ENCODE peak calls at places on chromosome 6, in five cellular contexts. One of them, this sample, is unnamed.

GRCh38 chr6:35677456-35677855 is 11.3 kb downstream of the FKBP5 start:
- DNase-seq in Right ventricle myocardium superior: no peak
- DNase-seq in iris pigment epithelial cell: no peak
- DNase-seq in fibroblast of lung: no peak
- DNase-seq in H54: no peak
- DNase-seq in this sample: no peak

GRCh38 chr6:112311950-112312547 is 35.1 kb upstream of the RFPL4B start:
- DNase-seq in Right ventricle myocardium superior: no peak
- DNase-seq in iris pigment epithelial cell: no peak
- DNase-seq in fibroblast of lung: no peak
- DNase-seq in H54: no peak
- DNase-seq in this sample: peak

GRCh38 chr6:151098166-151098565 is 141.6 kb upstream of the AKAP12 start:
- DNase-seq in Right ventricle myocardium superior: no peak
- DNase-seq in iris pigment epithelial cell: no peak
- DNase-seq in fibroblast of lung: peak
- DNase-seq in H54: no peak
- DNase-seq in this sample: no peak

GRCh38 chr6:169829786-169830185 is 78.4 kb downstream of the ERMARD start:
- DNase-seq in Right ventricle myocardium superior: no peak
- DNase-seq in iris pigment epithelial cell: no peak
- DNase-seq in fibroblast of lung: no peak
- DNase-seq in H54: no peak
- DNase-seq in this sample: no peak

GRCh38 chr6:7542878-7543394 is 1.5 kb downstream of the DSP start:
- DNase-seq in Right ventricle myocardium superior: peak
- DNase-seq in iris pigment epithelial cell: no peak
- DNase-seq in fibroblast of lung: peak
- DNase-seq in H54: no peak
- DNase-seq in this sample: no peak

GRCh38 chr6:40924832-40925231 is 114.2 kb downstream of the UNC5CL start:
- DNase-seq in Right ventricle myocardium superior: no peak
- DNase-seq in iris pigment epithelial cell: no peak
- DNase-seq in fibroblast of lung: no peak
- DNase-seq in H54: no peak
- DNase-seq in this sample: no peak

GRCh38 chr6:111759413-111759835 is 113.8 kb downstream of the FYN start:
- DNase-seq in Right ventricle myocardium superior: no peak
- DNase-seq in iris pigment epithelial cell: no peak
- DNase-seq in fibroblast of lung: no peak
- DNase-seq in H54: no peak
- DNase-seq in this sample: no peak

GRCh38 chr6:34234667-34235604 is 1.7 kb upstream of the HMGA1 start:
- DNase-seq in Right ventricle myocardium superior: no peak
- DNase-seq in iris pigment epithelial cell: no peak
- DNase-seq in fibroblast of lung: no peak
- DNase-seq in H54: no peak
- DNase-seq in this sample: no peak

GRCh38 chr6:81901589-81901988 is 149.1 kb upstream of the TENT5A start:
- DNase-seq in Right ventricle myocardium superior: peak
- DNase-seq in iris pigment epithelial cell: no peak
- DNase-seq in fibroblast of lung: no peak
- DNase-seq in H54: no peak
- DNase-seq in this sample: no peak